ENCODE peak calls at places on chromosomes 7 and 10, in six cellular contexts. M, G, N, V, H and P are unnamed samples.

GRCh38 chr10:125283831-125284614 is 123.7 kb upstream of the CTBP2 start:
- DNase-seq in G (no peak), H (no peak), M (no peak), V (no peak), N (no peak), P (no peak)

GRCh38 chr10:43294892-43295291 is 28.0 kb upstream of the RASGEF1A start:
- DNase-seq in V (no peak), H (no peak), N (no peak), G (no peak), M (no peak), P (no peak)

GRCh38 chr10:35355971-35356724 is 19.8 kb downstream of the CCNY start:
- DNase-seq in N (no peak), V (no peak), M (no peak), G (no peak), H (no peak), P (peak)

GRCh38 chr10:122232781-122233180 is 38.3 kb upstream of the BTBD16 start:
- DNase-seq in V (no peak), G (no peak), H (peak), M (no peak), N (no peak), P (peak)

GRCh38 chr10:79944428-79945395 is 4.2 kb downstream of the SFTPD start:
- DNase-seq in N (no peak), H (no peak), V (no peak), G (no peak), M (no peak), P (no peak)

GRCh38 chr10:93495654-93496321 is 624 bp upstream of the CEP55 start:
- DNase-seq in M (peak), V (peak), H (peak), G (peak), N (peak), P (peak)

GRCh38 chr7:101134399-101134980 is 7.6 kb downstream of the SERPINE1 start:
- DNase-seq in H (no peak), G (no peak), V (no peak), N (no peak), M (no peak), P (peak)

GRCh38 chr7:2169923-2170575 is 62.7 kb downstream of the MAD1L1 start:
- DNase-seq in G (no peak), H (peak), V (no peak), N (peak), M (no peak), P (no peak)

GRCh38 chr7:112031689-112032088 is 174.5 kb downstream of the DOCK4 start:
- DNase-seq in V (no peak), G (no peak), H (no peak), M (no peak), N (no peak), P (no peak)

GRCh38 chr10:12910835-12911234 is 90.7 kb downstream of the CCDC3 start:
- DNase-seq in M (no peak), G (no peak), V (no peak), N (no peak), H (no peak), P (no peak)

GRCh38 chr7:13803134-13803533 is 186.3 kb downstream of the ETV1 start:
- DNase-seq in N (peak), M (no peak), V (no peak), G (no peak), H (no peak), P (no peak)

GRCh38 chr7:90216080-90216674 is 4.6 kb downstream of the STEAP2 start:
- DNase-seq in V (no peak), M (no peak), N (no peak), G (no peak), H (no peak), P (peak)

GRCh38 chr10:3865565-3865964 is 80.6 kb upstream of the KLF6 start:
- DNase-seq in G (no peak), N (no peak), V (no peak), H (no peak), M (no peak), P (no peak)

GRCh38 chr10:3452234-3452633 is 279.7 kb upstream of the PITRM1 start:
- DNase-seq in N (peak), G (no peak), H (no peak), V (no peak), M (no peak), P (peak)

GRCh38 chr10:77553966-77554365 is 83.6 kb downstream of the KCNMA1 start:
- DNase-seq in V (no peak), G (no peak), N (peak), M (no peak), H (peak), P (no peak)

GRCh38 chr7:111113263-111114017 is 22.5 kb downstream of the LRRN3 start:
- DNase-seq in G (no peak), M (no peak), N (peak), H (peak), V (no peak), P (peak)

GRCh38 chr7:137667633-137668387 is 179.0 kb downstream of the DGKI start:
- DNase-seq in M (no peak), G (no peak), N (peak), H (peak), V (no peak), P (peak)

GRCh38 chr7:111083423-111083822 is 7.5 kb upstream of the LRRN3 start:
- DNase-seq in N (no peak), M (no peak), H (no peak), G (no peak), V (no peak), P (peak)

GRCh38 chr10:132503581-132504421 is 33.8 kb upstream of the INPP5A start:
- DNase-seq in H (no peak), G (no peak), M (peak), N (no peak), V (no peak), P (no peak)

GRCh38 chr10:24255907-24256306 is 47.0 kb downstream of the KIAA1217 start:
- DNase-seq in M (peak), V (no peak), H (peak), N (peak), G (no peak), P (no peak)

GRCh38 chr7:118094044-118094443 is 89.9 kb upstream of the LSM8 start:
- DNase-seq in H (no peak), V (no peak), N (peak), M (no peak), G (no peak), P (no peak)

GRCh38 chr10:15809450-15809849 is 50.9 kb downstream of the MINDY3 start:
- DNase-seq in V (no peak), M (no peak), N (no peak), H (no peak), G (no peak), P (no peak)

GRCh38 chr10:115914475-115914874 is 358.5 kb downstream of the GFRA1 start:
- DNase-seq in H (no peak), V (no peak), G (no peak), M (no peak), N (no peak), P (no peak)

GRCh38 chr7:12067156-12067831 is 143.8 kb upstream of the TMEM106B start:
- DNase-seq in M (no peak), H (peak), V (peak), N (peak), G (peak), P (peak)

GRCh38 chr7:954330-955238 is at the start of gene ADAP1:
- DNase-seq in N (peak), M (peak), V (peak), H (peak), G (peak), P (no peak)

GRCh38 chr10:19719320-19719719 is 96.9 kb upstream of the PLXDC2 start:
- DNase-seq in M (no peak), N (no peak), H (peak), V (no peak), G (no peak), P (peak)

GRCh38 chr7:30304177-30304884 is 19.9 kb downstream of the ZNRF2 start:
- DNase-seq in N (no peak), H (no peak), V (no peak), M (no peak), G (no peak), P (no peak)

GRCh38 chr7:157228864-157229422 is 90.2 kb downstream of the UBE3C start:
- DNase-seq in H (peak), N (peak), G (no peak), M (no peak), V (peak), P (peak)

GRCh38 chr10:132884691-132885271 is 57.6 kb downstream of the CFAP46 start:
- DNase-seq in V (no peak), M (peak), N (no peak), H (no peak), G (peak), P (no peak)

GRCh38 chr10:105974803-105975456 is 1189.6 kb downstream of the SORCS1 start:
- DNase-seq in M (no peak), H (no peak), G (no peak), V (peak), N (peak), P (peak)

GRCh38 chr10:115653473-115653872 is 560.3 kb downstream of the ATRNL1 start:
- DNase-seq in H (no peak), N (no peak), V (no peak), G (no peak), M (no peak), P (no peak)

GRCh38 chr10:22252286-22252800 is 34.5 kb upstream of the EBLN1 start:
- DNase-seq in G (peak), N (peak), M (peak), V (peak), H (peak), P (peak)

GRCh38 chr7:44097064-44097932 is 6.8 kb upstream of the AEBP1 start:
- DNase-seq in G (peak), M (no peak), V (no peak), N (no peak), H (no peak), P (no peak)

GRCh38 chr7:64630496-64630895 is 35.4 kb upstream of the ZNF107 start:
- DNase-seq in G (no peak), V (no peak), H (no peak), M (no peak), N (no peak), P (peak)

GRCh38 chr10:115936926-115937755 is 335.9 kb downstream of the GFRA1 start:
- DNase-seq in V (no peak), H (peak), G (no peak), N (no peak), M (no peak), P (peak)

GRCh38 chr7:148930335-148930734 is 46.2 kb upstream of the EZH2 start:
- DNase-seq in V (no peak), H (no peak), G (no peak), N (no peak), M (no peak), P (no peak)

GRCh38 chr7:43876266-43876665 is 6.9 kb upstream of the MRPS24 start:
- DNase-seq in H (no peak), N (no peak), V (no peak), G (no peak), M (no peak), P (no peak)

GRCh38 chr7:99929730-99930053 is 272 bp upstream of the GJC3 start:
- DNase-seq in N (no peak), M (no peak), G (no peak), H (no peak), V (no peak), P (no peak)

GRCh38 chr7:99928188-99928587 is 1.2 kb downstream of the GJC3 start:
- DNase-seq in N (no peak), G (no peak), M (no peak), V (no peak), H (no peak), P (no peak)

GRCh38 chr7:99927536-99927935 is 1.9 kb downstream of the GJC3 start:
- DNase-seq in H (no peak), M (no peak), G (no peak), V (no peak), N (no peak), P (no peak)

GRCh38 chr7:99930376-99930775 is 956 bp upstream of the GJC3 start:
- DNase-seq in M (no peak), N (no peak), H (no peak), V (no peak), G (no peak), P (no peak)

DNA sequence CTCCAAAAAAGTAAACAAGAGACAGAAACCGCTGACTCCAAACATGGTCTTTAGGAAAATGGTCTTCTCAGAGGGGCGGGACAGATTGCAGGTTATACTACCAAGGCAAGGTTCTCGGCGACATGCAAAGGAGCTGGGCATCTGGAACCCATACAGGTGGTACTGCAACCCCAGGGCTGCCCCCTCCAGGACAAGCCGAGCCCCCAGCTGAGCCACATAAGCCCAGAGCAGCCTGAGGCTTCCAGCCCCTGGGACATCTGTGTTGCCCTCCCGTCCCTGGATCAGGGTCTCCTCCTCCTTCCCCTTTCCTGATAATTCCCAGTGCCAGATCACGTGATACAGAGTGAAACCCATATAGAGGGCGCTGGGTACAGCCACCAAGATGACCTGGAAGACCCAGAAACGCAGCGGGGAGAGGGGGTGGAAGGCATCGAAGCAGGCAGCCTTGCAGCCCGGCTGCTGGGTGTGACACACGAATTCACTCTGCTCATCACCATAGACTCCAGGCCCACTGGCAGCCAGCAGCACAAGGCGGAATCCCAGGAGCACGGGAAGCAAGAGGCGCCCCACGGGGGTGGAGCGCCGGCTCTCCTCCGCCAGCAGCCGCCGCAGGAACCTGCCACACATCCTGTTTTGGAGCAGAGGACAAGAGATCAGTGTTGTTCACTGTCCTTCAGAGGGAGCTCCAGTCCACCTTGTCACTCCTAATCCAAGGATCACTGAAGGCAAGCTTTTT is at the start of gene GJC3:
- DNase-seq in H (peak), N (peak), M (peak), G (peak), V (peak), P (peak)
- TF ChIP-seq CTCF in H (peak), N (peak), M (peak), G (no peak), V (peak), P (peak)

DNA sequence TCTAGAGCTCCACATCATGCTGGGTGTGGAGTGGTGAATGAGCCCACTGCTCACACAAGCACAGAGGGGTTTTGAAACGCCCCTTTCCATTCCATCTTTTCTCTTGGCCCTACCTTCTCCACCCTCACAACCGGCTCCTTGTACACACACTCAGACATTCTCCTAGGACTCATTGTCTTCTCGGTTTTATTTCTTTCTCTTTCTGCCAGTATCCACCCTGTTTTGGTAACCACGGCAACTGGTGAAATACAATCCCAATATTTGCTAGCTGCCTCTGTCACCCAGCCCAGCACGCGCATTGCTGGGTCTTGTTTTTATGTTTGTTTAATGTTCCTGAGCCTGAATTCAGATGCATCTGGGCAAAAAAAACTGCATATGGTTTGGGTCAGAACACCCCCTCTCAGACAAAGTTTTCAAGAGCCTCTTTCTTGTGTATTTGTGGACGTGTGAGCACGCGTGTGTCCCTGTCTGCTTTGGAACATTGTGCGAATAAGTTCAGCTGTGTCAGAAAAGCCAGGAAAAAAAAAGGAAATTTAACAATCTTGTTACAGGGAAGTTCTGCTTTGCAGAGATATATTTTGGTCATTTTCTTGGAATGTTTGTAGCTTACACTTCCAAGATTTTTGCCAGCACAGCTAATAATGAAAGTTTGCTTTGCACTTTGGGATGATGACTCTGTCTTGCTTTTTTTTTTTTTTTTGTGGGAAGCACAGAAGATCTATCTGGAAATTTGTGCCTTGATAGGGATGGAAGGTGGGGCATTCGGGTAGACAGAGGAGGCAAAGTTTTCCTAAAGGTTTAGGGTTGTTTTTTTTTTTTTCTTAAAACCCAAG is 225.9 kb downstream of the TRIL start:
- DNase-seq in M (no peak), H (peak), N (peak), V (no peak), G (no peak), P (peak)
- H3K4me3 ChIP-seq in M (peak), H (no peak), N (no peak), V (no peak), G (no peak), P (peak)

DNA sequence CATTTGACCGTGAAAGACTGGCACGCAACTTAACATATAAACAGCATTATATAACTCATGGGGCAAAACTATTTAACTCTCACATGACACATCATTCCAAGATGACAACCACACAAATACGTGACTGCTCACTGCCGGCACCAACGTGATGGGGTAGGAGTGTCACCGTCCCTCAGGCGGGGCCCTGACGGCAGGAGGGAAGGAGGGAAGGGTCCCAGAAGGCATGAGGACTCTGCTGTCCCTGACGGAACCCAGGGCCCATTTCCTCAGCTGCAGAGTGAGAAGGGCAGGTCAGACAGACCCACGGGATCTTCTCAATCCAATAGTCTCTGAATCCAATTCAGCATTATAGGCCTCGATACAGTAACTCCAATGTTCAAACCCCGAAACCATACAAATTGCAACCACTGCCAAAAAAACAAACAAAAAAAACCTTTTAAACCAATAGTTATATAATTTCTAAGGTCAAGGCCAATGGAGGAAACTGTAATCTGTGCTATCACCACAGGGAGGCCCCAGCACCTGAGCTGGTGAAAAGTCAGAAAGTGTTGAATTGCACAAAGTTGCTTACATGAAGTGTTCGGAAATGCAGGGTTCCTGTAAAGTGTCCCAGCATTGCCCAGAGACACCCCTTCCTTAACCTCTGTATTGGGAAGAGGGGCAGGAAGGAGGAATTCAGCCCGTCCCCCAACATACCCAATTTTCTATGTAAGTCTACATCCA is 137.4 kb downstream of the TNS3 start:
- DNase-seq in G (no peak), H (peak), V (peak), N (peak), M (no peak), P (peak)
- TF ChIP-seq CTCF in G (peak), H (peak), V (peak), N (peak), M (peak), P (peak)

GRCh38 chr7:155787171-155787851 is 25.0 kb downstream of the SHH start:
- DNase-seq in V (peak), G (no peak), H (no peak), N (no peak), M (no peak), P (no peak)
- H3K4me3 ChIP-seq in V (peak), G (no peak), H (peak), N (peak), M (peak), P (peak)

DNA sequence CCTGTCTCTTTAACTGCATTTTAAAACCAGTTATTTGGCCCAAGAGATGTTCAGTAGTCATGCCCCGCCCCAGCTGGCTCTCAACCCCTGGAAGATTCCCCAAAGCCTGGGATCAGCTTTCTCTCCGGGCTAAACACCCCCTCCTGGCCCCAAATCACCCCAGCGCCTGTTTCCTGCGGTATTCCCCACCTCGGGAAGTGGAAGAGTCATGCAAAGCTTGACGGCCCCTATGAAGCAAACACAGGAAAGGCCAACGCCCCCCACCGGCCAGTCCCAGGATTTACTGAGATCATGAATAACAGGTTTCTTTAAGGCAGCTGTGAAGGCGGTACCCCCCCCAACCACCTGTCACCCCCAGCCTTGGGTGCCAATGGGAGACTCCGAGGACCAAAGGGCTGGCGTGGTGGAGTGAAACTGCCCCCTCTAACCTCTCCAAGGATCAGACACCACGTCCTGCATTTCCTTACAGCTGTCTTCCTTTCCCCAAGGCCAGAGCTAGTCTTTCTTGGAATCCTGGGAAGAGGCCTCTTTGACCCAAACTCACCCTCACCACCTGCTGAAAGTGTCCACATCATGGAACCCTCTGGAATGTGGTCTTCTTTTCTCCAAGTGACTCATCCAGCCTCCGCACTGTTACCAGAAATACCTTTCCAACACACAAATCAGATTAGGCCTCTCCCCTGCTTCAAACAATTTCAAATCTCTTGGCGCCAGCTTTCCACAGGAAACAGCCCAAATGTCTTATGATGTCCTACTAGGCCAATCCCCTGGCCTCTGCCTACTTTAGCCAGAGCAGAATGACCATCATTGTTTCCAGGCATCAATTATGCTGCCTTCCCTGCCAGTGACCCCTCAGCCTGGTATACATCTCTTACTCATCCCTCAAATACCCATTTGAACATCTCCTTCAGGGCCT is 301.5 kb downstream of the ZEB1 start:
- DNase-seq in H (no peak), V (peak), M (peak), G (peak), N (no peak), P (peak)
- TF ChIP-seq CTCF in H (no peak), V (peak), M (no peak), G (no peak), N (no peak), P (peak)